ENCODE peak calls at places on chromosome 1, in four cellular contexts. One of them, this sample, is unnamed.

GRCh38 chr1:162861101-162861500 is at the start of gene CCDC190:
- DNase-seq in activated CD8-positive, alpha-beta memory T cell treated with anti-CD3 and anti-CD28 coated beads for 4 hours: no peak
- DNase-seq in sciatic nerve: no peak
- DNase-seq in activated naive CD4-positive, alpha-beta T cell: no peak
- DNase-seq in this sample: no peak

GRCh38 chr1:94549706-94550105 is 8.1 kb upstream of the F3 start:
- DNase-seq in sciatic nerve: no peak
- DNase-seq in activated CD8-positive, alpha-beta memory T cell treated with anti-CD3 and anti-CD28 coated beads for 4 hours: no peak
- DNase-seq in activated naive CD4-positive, alpha-beta T cell: no peak
- DNase-seq in this sample: no peak

GRCh38 chr1:156929596-156930238 is 9.3 kb downstream of the LRRC71 start:
- DNase-seq in activated naive CD4-positive, alpha-beta T cell: no peak
- DNase-seq in activated CD8-positive, alpha-beta memory T cell treated with anti-CD3 and anti-CD28 coated beads for 4 hours: no peak
- DNase-seq in sciatic nerve: no peak
- DNase-seq in this sample: no peak

GRCh38 chr1:37274491-37274890 is 199.9 kb upstream of the ZC3H12A start:
- DNase-seq in activated CD8-positive, alpha-beta memory T cell treated with anti-CD3 and anti-CD28 coated beads for 4 hours: no peak
- DNase-seq in sciatic nerve: no peak
- DNase-seq in activated naive CD4-positive, alpha-beta T cell: no peak
- DNase-seq in this sample: no peak

GRCh38 chr1:174990382-174990999 is 9.3 kb upstream of the CACYBP start:
- DNase-seq in sciatic nerve: no peak
- DNase-seq in activated naive CD4-positive, alpha-beta T cell: no peak
- DNase-seq in activated CD8-positive, alpha-beta memory T cell treated with anti-CD3 and anti-CD28 coated beads for 4 hours: no peak
- DNase-seq in this sample: no peak

GRCh38 chr1:2785631-2786328 is 15.7 kb downstream of the TTC34 start:
- DNase-seq in activated naive CD4-positive, alpha-beta T cell: no peak
- DNase-seq in sciatic nerve: peak; percentile 52
- DNase-seq in activated CD8-positive, alpha-beta memory T cell treated with anti-CD3 and anti-CD28 coated beads for 4 hours: no peak
- DNase-seq in this sample: no peak

GRCh38 chr1:47380699-47381098 is 35.4 kb upstream of the FOXE3 start:
- DNase-seq in activated CD8-positive, alpha-beta memory T cell treated with anti-CD3 and anti-CD28 coated beads for 4 hours: no peak
- DNase-seq in sciatic nerve: no peak
- DNase-seq in activated naive CD4-positive, alpha-beta T cell: no peak
- DNase-seq in this sample: no peak

GRCh38 chr1:183379951-183380350 is 38.2 kb downstream of the NMNAT2 start:
- DNase-seq in activated naive CD4-positive, alpha-beta T cell: no peak
- DNase-seq in activated CD8-positive, alpha-beta memory T cell treated with anti-CD3 and anti-CD28 coated beads for 4 hours: no peak
- DNase-seq in sciatic nerve: no peak
- DNase-seq in this sample: no peak

GRCh38 chr1:110136911-110137310 is 13.4 kb upstream of the SLC6A17 start:
- DNase-seq in sciatic nerve: no peak
- DNase-seq in activated CD8-positive, alpha-beta memory T cell treated with anti-CD3 and anti-CD28 coated beads for 4 hours: no peak
- DNase-seq in activated naive CD4-positive, alpha-beta T cell: no peak
- DNase-seq in this sample: peak; percentile 86

GRCh38 chr1:27624467-27625233 is 10.3 kb downstream of the FGR start:
- DNase-seq in activated CD8-positive, alpha-beta memory T cell treated with anti-CD3 and anti-CD28 coated beads for 4 hours: no peak
- DNase-seq in activated naive CD4-positive, alpha-beta T cell: no peak
- DNase-seq in sciatic nerve: no peak
- DNase-seq in this sample: no peak

GRCh38 chr1:206556748-206557635 is 49.7 kb downstream of the RASSF5 start:
- DNase-seq in activated CD8-positive, alpha-beta memory T cell treated with anti-CD3 and anti-CD28 coated beads for 4 hours: peak; percentile 86
- DNase-seq in activated naive CD4-positive, alpha-beta T cell: peak; percentile 88
- DNase-seq in sciatic nerve: peak; percentile 89
- DNase-seq in this sample: no peak

This sample was measured in H1.